ENCODE peak calls at places on chromosomes 11 and 22, in seven cellular contexts. One of them, this sample, is unnamed. For H3K4me1, the result is how much of the 10 kb centered on the place peaks cover.

GRCh38 chr11:22670803-22671202 is 4.4 kb downstream of the GAS2 start:
- DNase-seq in ovary: no peak
- DNase-seq in transverse colon: no peak
- DNase-seq in GM12878: no peak
- DNase-seq in A549: peak
- DNase-seq in tibial nerve: no peak
- DNase-seq in thyroid gland: no peak
- DNase-seq in this sample: no peak

GRCh38 chr11:34180045-34180813 is 74.8 kb downstream of the NAT10 start:
- DNase-seq in ovary: no peak
- DNase-seq in transverse colon: no peak
- DNase-seq in GM12878: peak
- DNase-seq in A549: no peak
- DNase-seq in tibial nerve: no peak
- DNase-seq in thyroid gland: peak
- DNase-seq in this sample: no peak

GRCh38 chr22:39960791-39961746 is 872 bp downstream of the TMA7B start:
- DNase-seq in ovary: no peak
- DNase-seq in transverse colon: peak
- DNase-seq in GM12878: peak
- DNase-seq in A549: no peak
- DNase-seq in tibial nerve: no peak
- DNase-seq in thyroid gland: no peak
- DNase-seq in this sample: no peak

GRCh38 chr11:94912806-94913205 is 60.5 kb downstream of the CWC15 start:
- DNase-seq in ovary: no peak
- DNase-seq in transverse colon: no peak
- DNase-seq in GM12878: no peak
- DNase-seq in A549: no peak
- DNase-seq in tibial nerve: no peak
- DNase-seq in thyroid gland: no peak
- DNase-seq in this sample: no peak

GRCh38 chr11:118049771-118050170 is 27.1 kb upstream of the TMPRSS4 start:
- DNase-seq in ovary: no peak
- DNase-seq in transverse colon: no peak
- DNase-seq in GM12878: no peak
- DNase-seq in A549: no peak
- DNase-seq in tibial nerve: no peak
- DNase-seq in thyroid gland: no peak
- DNase-seq in this sample: no peak

GRCh38 chr22:29479417-29480261 is at the start of gene NEFH:
- DNase-seq in ovary: peak
- DNase-seq in transverse colon: no peak
- DNase-seq in GM12878: no peak
- DNase-seq in A549: no peak
- DNase-seq in tibial nerve: no peak
- DNase-seq in thyroid gland: no peak
- DNase-seq in this sample: no peak

GRCh38 chr11:32396331-32396730 is 39.0 kb downstream of the WT1 start:
- DNase-seq in ovary: no peak
- DNase-seq in transverse colon: no peak
- DNase-seq in GM12878: peak
- DNase-seq in A549: no peak
- DNase-seq in tibial nerve: no peak
- DNase-seq in thyroid gland: no peak
- DNase-seq in this sample: no peak

GRCh38 chr11:28729339-28729738 is 621.2 kb downstream of the METTL15 start:
- DNase-seq in ovary: no peak
- DNase-seq in transverse colon: no peak
- DNase-seq in GM12878: no peak
- DNase-seq in A549: no peak
- DNase-seq in tibial nerve: no peak
- DNase-seq in thyroid gland: no peak
- DNase-seq in this sample: no peak

DNA sequence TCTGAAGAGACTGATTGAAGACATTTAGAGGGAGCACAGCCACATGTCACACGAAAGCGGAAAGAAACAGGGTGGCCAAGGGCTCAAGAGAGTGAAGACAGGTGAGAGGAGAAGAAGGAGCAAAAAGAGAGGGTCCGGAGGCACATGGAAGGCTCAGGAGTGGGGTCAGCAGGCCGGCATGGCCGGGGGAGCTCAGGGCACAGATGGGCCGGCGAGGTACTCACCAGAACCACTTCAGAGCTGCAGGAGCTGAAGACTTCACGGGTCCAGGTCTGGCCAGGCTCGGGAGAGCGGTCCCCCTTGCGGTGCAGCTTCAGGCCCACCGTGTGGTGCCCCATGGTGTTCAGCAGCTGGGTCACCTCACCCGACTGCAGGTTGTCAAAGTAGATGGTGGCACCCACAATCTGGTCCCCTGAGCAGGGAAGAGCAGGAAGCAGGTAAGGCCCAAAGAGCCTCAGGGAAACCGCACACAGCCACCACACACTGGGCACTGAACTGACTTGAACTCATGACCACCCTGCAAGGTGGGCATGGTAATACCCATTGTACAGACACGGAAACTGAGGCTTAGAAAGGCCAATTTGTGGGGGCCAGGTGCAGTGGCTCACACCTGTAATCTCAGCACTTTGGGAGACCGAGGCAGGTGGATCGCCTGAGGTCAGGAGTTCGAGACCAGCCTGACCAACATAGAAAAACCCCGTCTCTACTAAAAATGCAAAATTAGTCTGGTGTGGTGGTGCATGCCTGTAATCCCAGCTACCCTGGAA is 11.6 kb downstream of the AHNAK start:
- DNase-seq in ovary: no peak
- DNase-seq in transverse colon: no peak
- DNase-seq in GM12878: no peak
- DNase-seq in A549: no peak
- DNase-seq in tibial nerve: no peak
- DNase-seq in thyroid gland: no peak
- DNase-seq in this sample: no peak
- H3K4me1 ChIP-seq in ovary: under half
- H3K4me1 ChIP-seq in transverse colon: under half
- H3K4me1 ChIP-seq in GM12878: under half
- H3K4me1 ChIP-seq in A549: under half
- H3K4me1 ChIP-seq in tibial nerve: half or more
- H3K4me1 ChIP-seq in thyroid gland: under half
- H3K4me1 ChIP-seq in this sample: under half

GRCh38 chr22:46769706-46770105 is 7.3 kb downstream of the TBC1D22A start:
- DNase-seq in ovary: no peak
- DNase-seq in transverse colon: no peak
- DNase-seq in GM12878: no peak
- DNase-seq in A549: no peak
- DNase-seq in tibial nerve: no peak
- DNase-seq in thyroid gland: no peak
- DNase-seq in this sample: no peak
- TF ChIP-seq POLR2A in ovary: no peak
- TF ChIP-seq POLR2A in transverse colon: no peak
- TF ChIP-seq POLR2A in GM12878: no peak
- TF ChIP-seq POLR2A in A549: no peak
- TF ChIP-seq POLR2A in tibial nerve: no peak
- TF ChIP-seq POLR2A in thyroid gland: no peak
- TF ChIP-seq POLR2A in this sample: no peak

DNA sequence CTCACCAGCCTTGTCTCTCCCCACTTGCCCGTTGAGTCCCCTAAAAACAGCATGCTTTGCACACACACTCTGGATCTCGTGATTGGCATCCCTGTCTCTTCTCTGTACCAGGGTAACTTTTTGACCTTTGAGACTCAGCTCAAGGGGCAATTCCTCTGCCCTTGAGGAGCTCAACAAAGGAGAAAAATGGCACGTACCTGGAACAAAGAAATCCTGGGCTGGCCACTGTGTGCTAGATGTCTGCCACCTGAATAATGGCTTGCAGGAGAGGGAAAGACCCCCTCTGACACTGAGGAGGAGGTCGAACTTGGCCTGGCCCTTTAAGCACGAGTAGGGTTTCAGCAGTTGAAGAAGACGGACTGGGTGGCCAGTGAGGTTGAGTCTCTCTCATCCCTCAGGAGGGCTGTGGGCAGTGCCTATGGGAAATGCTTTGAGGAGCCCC is 5.8 kb downstream of the UBE2L3 start:
- DNase-seq in ovary: no peak
- DNase-seq in transverse colon: no peak
- DNase-seq in GM12878: no peak
- DNase-seq in A549: no peak
- DNase-seq in tibial nerve: no peak
- DNase-seq in thyroid gland: no peak
- DNase-seq in this sample: no peak
- H3K4me1 ChIP-seq in ovary: under half
- H3K4me1 ChIP-seq in transverse colon: half or more
- H3K4me1 ChIP-seq in GM12878: under half
- H3K4me1 ChIP-seq in A549: half or more
- H3K4me1 ChIP-seq in tibial nerve: half or more
- H3K4me1 ChIP-seq in thyroid gland: half or more
- H3K4me1 ChIP-seq in this sample: under half

GRCh38 chr11:68312117-68312779 is at the start of gene LRP5:
- DNase-seq in ovary: peak
- DNase-seq in transverse colon: peak
- DNase-seq in GM12878: no peak
- DNase-seq in A549: no peak
- DNase-seq in tibial nerve: no peak
- DNase-seq in thyroid gland: peak
- DNase-seq in this sample: peak
- TF ChIP-seq POLR2A in ovary: no peak
- TF ChIP-seq POLR2A in transverse colon: no peak
- TF ChIP-seq POLR2A in GM12878: peak
- TF ChIP-seq POLR2A in A549: peak
- TF ChIP-seq POLR2A in tibial nerve: no peak
- TF ChIP-seq POLR2A in thyroid gland: peak
- TF ChIP-seq POLR2A in this sample: no peak

GRCh38 chr11:61522881-61523280 is 14.3 kb downstream of the LRRC10B start:
- DNase-seq in ovary: no peak
- DNase-seq in transverse colon: no peak
- DNase-seq in GM12878: no peak
- DNase-seq in A549: no peak
- DNase-seq in tibial nerve: no peak
- DNase-seq in thyroid gland: no peak
- DNase-seq in this sample: no peak
- H3K4me1 ChIP-seq in ovary: under half
- H3K4me1 ChIP-seq in transverse colon: under half
- H3K4me1 ChIP-seq in GM12878: under half
- H3K4me1 ChIP-seq in A549: under half
- H3K4me1 ChIP-seq in tibial nerve: under half
- H3K4me1 ChIP-seq in thyroid gland: under half
- H3K4me1 ChIP-seq in this sample: under half